ENCODE peak calls at places on chromosomes 11 and 22, in ten cellular contexts. One of them, this sample, is unnamed. For H3K9me3, the result is how much of the 10 kb centered on the place peaks cover.

GRCh38 chr22:37632174-37633081 is 7.0 kb upstream of the SH3BP1 start:
- DNase-seq in Panc1: no peak
- DNase-seq in SK-N-SH: no peak
- DNase-seq in sigmoid colon: no peak
- DNase-seq in HCT116: no peak
- DNase-seq in endothelial cell of umbilical vein: no peak
- DNase-seq in prostate gland: no peak
- DNase-seq in suprapubic skin: no peak
- DNase-seq in K562: peak
- DNase-seq in H1: no peak
- DNase-seq in this sample: peak

GRCh38 chr11:93842461-93842860 is 8.0 kb downstream of the VSTM5 start:
- DNase-seq in Panc1: no peak
- DNase-seq in SK-N-SH: no peak
- DNase-seq in sigmoid colon: no peak
- DNase-seq in HCT116: peak
- DNase-seq in endothelial cell of umbilical vein: peak
- DNase-seq in prostate gland: no peak
- DNase-seq in suprapubic skin: no peak
- DNase-seq in K562: peak
- DNase-seq in H1: no peak
- DNase-seq in this sample: no peak

GRCh38 chr11:67648140-67648795 is 2.3 kb downstream of the ACY3 start:
- DNase-seq in Panc1: no peak
- DNase-seq in SK-N-SH: no peak
- DNase-seq in sigmoid colon: no peak
- DNase-seq in HCT116: peak
- DNase-seq in endothelial cell of umbilical vein: no peak
- DNase-seq in prostate gland: no peak
- DNase-seq in suprapubic skin: no peak
- DNase-seq in K562: peak
- DNase-seq in H1: peak
- DNase-seq in this sample: peak

GRCh38 chr11:460331-461199 is 10.5 kb downstream of the PTDSS2 start:
- DNase-seq in Panc1: no peak
- DNase-seq in SK-N-SH: no peak
- DNase-seq in sigmoid colon: no peak
- DNase-seq in HCT116: no peak
- DNase-seq in endothelial cell of umbilical vein: no peak
- DNase-seq in prostate gland: no peak
- DNase-seq in suprapubic skin: no peak
- DNase-seq in K562: peak
- DNase-seq in H1: no peak
- DNase-seq in this sample: peak

GRCh38 chr11:121071456-121072236 is 29.4 kb upstream of the TECTA start:
- DNase-seq in Panc1: no peak
- DNase-seq in SK-N-SH: no peak
- DNase-seq in sigmoid colon: no peak
- DNase-seq in HCT116: no peak
- DNase-seq in endothelial cell of umbilical vein: peak
- DNase-seq in prostate gland: no peak
- DNase-seq in suprapubic skin: no peak
- DNase-seq in K562: no peak
- DNase-seq in H1: no peak
- DNase-seq in this sample: no peak

GRCh38 chr22:50312371-50312770 is 4.9 kb upstream of the PLXNB2 start:
- DNase-seq in Panc1: no peak
- DNase-seq in SK-N-SH: no peak
- DNase-seq in sigmoid colon: no peak
- DNase-seq in HCT116: no peak
- DNase-seq in endothelial cell of umbilical vein: no peak
- DNase-seq in prostate gland: no peak
- DNase-seq in suprapubic skin: no peak
- DNase-seq in K562: no peak
- DNase-seq in H1: no peak
- DNase-seq in this sample: no peak

GRCh38 chr11:77127969-77128691 is at the start of gene MYO7A:
- DNase-seq in Panc1: no peak
- DNase-seq in SK-N-SH: peak
- DNase-seq in sigmoid colon: no peak
- DNase-seq in HCT116: no peak
- DNase-seq in endothelial cell of umbilical vein: peak
- DNase-seq in prostate gland: no peak
- DNase-seq in suprapubic skin: no peak
- DNase-seq in K562: peak
- DNase-seq in H1: peak
- DNase-seq in this sample: no peak

GRCh38 chr22:23099525-23099792 is 29.1 kb downstream of the GNAZ start:
- DNase-seq in Panc1: no peak
- DNase-seq in SK-N-SH: no peak
- DNase-seq in sigmoid colon: no peak
- DNase-seq in HCT116: no peak
- DNase-seq in endothelial cell of umbilical vein: no peak
- DNase-seq in prostate gland: no peak
- DNase-seq in suprapubic skin: no peak
- DNase-seq in K562: peak
- DNase-seq in H1: no peak
- DNase-seq in this sample: no peak

GRCh38 chr22:45429424-45429823 is 15.9 kb downstream of the RIBC2 start:
- DNase-seq in Panc1: no peak
- DNase-seq in SK-N-SH: no peak
- DNase-seq in sigmoid colon: peak
- DNase-seq in HCT116: no peak
- DNase-seq in endothelial cell of umbilical vein: no peak
- DNase-seq in prostate gland: no peak
- DNase-seq in suprapubic skin: peak
- DNase-seq in K562: no peak
- DNase-seq in H1: no peak
- DNase-seq in this sample: peak

GRCh38 chr22:45429921-45430775 is 16.7 kb downstream of the RIBC2 start:
- DNase-seq in Panc1: no peak
- DNase-seq in SK-N-SH: peak
- DNase-seq in sigmoid colon: peak
- DNase-seq in HCT116: no peak
- DNase-seq in endothelial cell of umbilical vein: no peak
- DNase-seq in prostate gland: no peak
- DNase-seq in suprapubic skin: peak
- DNase-seq in K562: no peak
- DNase-seq in H1: no peak
- DNase-seq in this sample: peak

GRCh38 chr22:45427114-45427513 is 13.6 kb downstream of the RIBC2 start:
- DNase-seq in Panc1: no peak
- DNase-seq in SK-N-SH: no peak
- DNase-seq in sigmoid colon: no peak
- DNase-seq in HCT116: no peak
- DNase-seq in endothelial cell of umbilical vein: no peak
- DNase-seq in prostate gland: no peak
- DNase-seq in suprapubic skin: no peak
- DNase-seq in K562: no peak
- DNase-seq in H1: no peak
- DNase-seq in this sample: no peak

GRCh38 chr22:45428391-45429385 is 15.2 kb downstream of the RIBC2 start:
- DNase-seq in Panc1: no peak
- DNase-seq in SK-N-SH: no peak
- DNase-seq in sigmoid colon: peak
- DNase-seq in HCT116: no peak
- DNase-seq in endothelial cell of umbilical vein: no peak
- DNase-seq in prostate gland: no peak
- DNase-seq in suprapubic skin: peak
- DNase-seq in K562: no peak
- DNase-seq in H1: no peak
- DNase-seq in this sample: peak

DNA sequence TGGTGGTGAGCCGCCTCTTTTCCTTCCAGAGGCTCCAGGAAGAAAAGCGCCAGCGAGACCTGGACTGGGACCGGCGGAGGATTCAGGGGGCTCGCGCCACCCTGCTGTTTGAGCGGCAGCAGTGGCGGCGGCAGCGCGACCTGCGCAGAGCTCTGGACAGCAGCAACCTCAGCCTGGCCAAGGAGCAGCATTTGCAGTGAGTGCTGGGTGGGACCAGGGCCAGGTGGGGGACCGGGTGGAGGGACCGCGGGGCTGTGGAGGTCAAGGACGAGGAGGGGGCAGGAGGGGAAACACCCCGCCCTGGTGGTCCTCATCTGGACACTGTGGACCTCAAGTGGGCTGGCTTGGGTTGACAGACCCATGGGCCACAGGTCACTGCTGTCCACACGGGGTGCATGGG is 17.4 kb downstream of the RIBC2 start:
- DNase-seq in Panc1: no peak
- DNase-seq in SK-N-SH: peak
- DNase-seq in sigmoid colon: peak
- DNase-seq in HCT116: no peak
- DNase-seq in endothelial cell of umbilical vein: no peak
- DNase-seq in prostate gland: no peak
- DNase-seq in suprapubic skin: peak
- DNase-seq in K562: no peak
- DNase-seq in H1: no peak
- DNase-seq in this sample: peak
- TF ChIP-seq POLR2AphosphoS5 in Panc1: no peak
- TF ChIP-seq POLR2AphosphoS5 in SK-N-SH: no peak
- TF ChIP-seq POLR2AphosphoS5 in sigmoid colon: no peak
- TF ChIP-seq POLR2AphosphoS5 in HCT116: no peak
- TF ChIP-seq POLR2AphosphoS5 in endothelial cell of umbilical vein: no peak
- TF ChIP-seq POLR2AphosphoS5 in prostate gland: no peak
- TF ChIP-seq POLR2AphosphoS5 in suprapubic skin: no peak
- TF ChIP-seq POLR2AphosphoS5 in K562: no peak
- TF ChIP-seq POLR2AphosphoS5 in H1: no peak
- TF ChIP-seq POLR2AphosphoS5 in this sample: no peak

GRCh38 chr11:50073113-50074105 is 40.7 kb downstream of the OR4C45 start:
- DNase-seq in Panc1: no peak
- DNase-seq in SK-N-SH: no peak
- DNase-seq in sigmoid colon: no peak
- DNase-seq in HCT116: no peak
- DNase-seq in endothelial cell of umbilical vein: no peak
- DNase-seq in prostate gland: no peak
- DNase-seq in suprapubic skin: no peak
- DNase-seq in K562: no peak
- DNase-seq in H1: no peak
- DNase-seq in this sample: no peak

GRCh38 chr11:50074161-50074560 is 41.5 kb downstream of the OR4C45 start:
- DNase-seq in Panc1: no peak
- DNase-seq in SK-N-SH: no peak
- DNase-seq in sigmoid colon: no peak
- DNase-seq in HCT116: no peak
- DNase-seq in endothelial cell of umbilical vein: no peak
- DNase-seq in prostate gland: no peak
- DNase-seq in suprapubic skin: no peak
- DNase-seq in K562: no peak
- DNase-seq in H1: no peak
- DNase-seq in this sample: no peak

GRCh38 chr11:50070389-50070788 is 37.7 kb downstream of the OR4C45 start:
- DNase-seq in Panc1: no peak
- DNase-seq in SK-N-SH: no peak
- DNase-seq in sigmoid colon: no peak
- DNase-seq in HCT116: no peak
- DNase-seq in endothelial cell of umbilical vein: no peak
- DNase-seq in prostate gland: no peak
- DNase-seq in suprapubic skin: no peak
- DNase-seq in K562: no peak
- DNase-seq in H1: no peak
- DNase-seq in this sample: no peak

GRCh38 chr11:50071584-50072225 is 39.0 kb downstream of the OR4C45 start:
- DNase-seq in Panc1: no peak
- DNase-seq in SK-N-SH: no peak
- DNase-seq in sigmoid colon: no peak
- DNase-seq in HCT116: no peak
- DNase-seq in endothelial cell of umbilical vein: no peak
- DNase-seq in prostate gland: no peak
- DNase-seq in suprapubic skin: no peak
- DNase-seq in K562: no peak
- DNase-seq in H1: no peak
- DNase-seq in this sample: no peak

GRCh38 chr11:50072226-50073112 is 39.8 kb downstream of the OR4C45 start:
- DNase-seq in Panc1: no peak
- DNase-seq in SK-N-SH: no peak
- DNase-seq in sigmoid colon: no peak
- DNase-seq in HCT116: no peak
- DNase-seq in endothelial cell of umbilical vein: no peak
- DNase-seq in prostate gland: no peak
- DNase-seq in suprapubic skin: no peak
- DNase-seq in K562: no peak
- DNase-seq in H1: no peak
- DNase-seq in this sample: no peak
- H3K9me3 ChIP-seq in Panc1: under half
- H3K9me3 ChIP-seq in SK-N-SH: under half
- H3K9me3 ChIP-seq in sigmoid colon: under half
- H3K9me3 ChIP-seq in HCT116: under half
- H3K9me3 ChIP-seq in endothelial cell of umbilical vein: under half
- H3K9me3 ChIP-seq in prostate gland: under half
- H3K9me3 ChIP-seq in suprapubic skin: under half
- H3K9me3 ChIP-seq in K562: under half
- H3K9me3 ChIP-seq in H1: half or more
- H3K9me3 ChIP-seq in this sample: half or more

GRCh38 chr11:117199061-117199915 is at the start of gene TAGLN:
- DNase-seq in Panc1: no peak
- DNase-seq in SK-N-SH: no peak
- DNase-seq in sigmoid colon: peak
- DNase-seq in HCT116: no peak
- DNase-seq in endothelial cell of umbilical vein: peak
- DNase-seq in prostate gland: peak
- DNase-seq in suprapubic skin: no peak
- DNase-seq in K562: no peak
- DNase-seq in H1: peak
- DNase-seq in this sample: no peak

GRCh38 chr11:117195761-117196160 is 3.4 kb upstream of the TAGLN start:
- DNase-seq in Panc1: no peak
- DNase-seq in SK-N-SH: no peak
- DNase-seq in sigmoid colon: no peak
- DNase-seq in HCT116: no peak
- DNase-seq in endothelial cell of umbilical vein: no peak
- DNase-seq in prostate gland: no peak
- DNase-seq in suprapubic skin: no peak
- DNase-seq in K562: no peak
- DNase-seq in H1: no peak
- DNase-seq in this sample: no peak

GRCh38 chr11:117197006-117197405 is 2.2 kb upstream of the TAGLN start:
- DNase-seq in Panc1: no peak
- DNase-seq in SK-N-SH: no peak
- DNase-seq in sigmoid colon: no peak
- DNase-seq in HCT116: no peak
- DNase-seq in endothelial cell of umbilical vein: no peak
- DNase-seq in prostate gland: no peak
- DNase-seq in suprapubic skin: no peak
- DNase-seq in K562: no peak
- DNase-seq in H1: no peak
- DNase-seq in this sample: no peak

GRCh38 chr11:117198613-117199012 is 557 bp upstream of the TAGLN start:
- DNase-seq in Panc1: no peak
- DNase-seq in SK-N-SH: no peak
- DNase-seq in sigmoid colon: no peak
- DNase-seq in HCT116: no peak
- DNase-seq in endothelial cell of umbilical vein: no peak
- DNase-seq in prostate gland: no peak
- DNase-seq in suprapubic skin: no peak
- DNase-seq in K562: no peak
- DNase-seq in H1: no peak
- DNase-seq in this sample: no peak

DNA sequence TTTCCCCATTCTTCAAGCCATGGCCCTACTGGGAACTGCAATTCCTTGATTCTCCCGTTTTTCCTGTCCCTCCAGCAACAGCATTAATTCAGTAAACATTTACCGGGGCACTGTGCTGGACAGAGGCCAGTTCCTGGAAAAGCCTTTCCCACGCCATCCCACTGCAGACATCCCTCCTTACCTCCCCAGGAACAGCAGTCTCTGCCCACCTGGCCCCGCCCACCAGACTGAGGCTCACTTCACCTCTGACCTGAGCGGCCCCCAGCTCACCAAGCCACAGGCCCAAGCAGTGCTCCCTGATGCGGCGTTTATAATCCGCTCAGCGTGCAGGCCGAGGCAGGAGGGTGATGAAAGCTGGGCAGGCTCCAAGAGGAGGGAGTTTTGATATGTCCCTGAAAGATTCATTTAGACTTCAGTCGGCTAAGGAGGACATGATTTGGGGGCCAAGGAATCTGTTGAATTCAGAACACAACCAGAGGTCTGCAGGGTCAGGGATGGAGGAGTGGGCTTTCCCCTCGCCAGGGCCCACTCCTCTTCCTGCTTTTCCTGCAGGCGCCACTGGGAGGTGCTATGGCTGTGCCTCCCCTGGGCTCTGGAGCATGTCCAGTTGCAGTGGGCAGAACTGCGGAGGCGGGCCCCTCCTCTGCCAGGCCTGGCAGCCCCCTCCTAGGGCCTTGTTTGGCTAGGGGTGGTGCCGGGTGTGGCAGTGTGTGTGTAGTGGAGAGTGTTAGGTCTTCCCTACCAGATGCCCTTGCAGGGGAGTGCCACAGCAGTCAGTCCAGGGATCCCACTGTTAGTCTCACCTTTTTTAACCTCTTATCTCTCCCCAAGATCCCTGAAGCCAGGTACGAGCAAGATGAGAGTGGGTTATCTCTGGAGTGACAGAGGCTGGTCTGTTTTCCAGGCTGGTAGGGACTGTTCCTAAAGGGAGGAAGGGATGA is 1.4 kb upstream of the TAGLN start:
- DNase-seq in Panc1: no peak
- DNase-seq in SK-N-SH: peak
- DNase-seq in sigmoid colon: peak
- DNase-seq in HCT116: no peak
- DNase-seq in endothelial cell of umbilical vein: no peak
- DNase-seq in prostate gland: peak
- DNase-seq in suprapubic skin: no peak
- DNase-seq in K562: peak
- DNase-seq in H1: peak
- DNase-seq in this sample: no peak
- TF ChIP-seq POLR2AphosphoS5 in Panc1: no peak
- TF ChIP-seq POLR2AphosphoS5 in SK-N-SH: no peak
- TF ChIP-seq POLR2AphosphoS5 in sigmoid colon: peak
- TF ChIP-seq POLR2AphosphoS5 in HCT116: no peak
- TF ChIP-seq POLR2AphosphoS5 in endothelial cell of umbilical vein: no peak
- TF ChIP-seq POLR2AphosphoS5 in prostate gland: peak
- TF ChIP-seq POLR2AphosphoS5 in suprapubic skin: no peak
- TF ChIP-seq POLR2AphosphoS5 in K562: no peak
- TF ChIP-seq POLR2AphosphoS5 in H1: peak
- TF ChIP-seq POLR2AphosphoS5 in this sample: peak

GRCh38 chr22:19143212-19143611 is 1.2 kb downstream of the ESS2 start:
- DNase-seq in Panc1: no peak
- DNase-seq in SK-N-SH: no peak
- DNase-seq in sigmoid colon: no peak
- DNase-seq in HCT116: no peak
- DNase-seq in endothelial cell of umbilical vein: no peak
- DNase-seq in prostate gland: no peak
- DNase-seq in suprapubic skin: no peak
- DNase-seq in K562: no peak
- DNase-seq in H1: no peak
- DNase-seq in this sample: no peak
- H3K9me3 ChIP-seq in Panc1: under half
- H3K9me3 ChIP-seq in SK-N-SH: under half
- H3K9me3 ChIP-seq in sigmoid colon: under half
- H3K9me3 ChIP-seq in HCT116: under half
- H3K9me3 ChIP-seq in endothelial cell of umbilical vein: under half
- H3K9me3 ChIP-seq in prostate gland: under half
- H3K9me3 ChIP-seq in suprapubic skin: under half
- H3K9me3 ChIP-seq in K562: under half
- H3K9me3 ChIP-seq in H1: under half
- H3K9me3 ChIP-seq in this sample: under half